ENCODE peak calls at places on chromosomes 4 and X, in four cellular contexts. One of them, this sample, is unnamed. For H3K4me1, the result is how much of the 10 kb centered on the place peaks cover.

GRCh38 chrX:386768-387575 is at the start of gene PPP2R3B:
- DNase-seq in lung: peak
- DNase-seq in tibial nerve: peak
- DNase-seq in Karpas-422: peak
- DNase-seq in this sample: peak

GRCh38 chrX:120456973-120457372 is 12.1 kb downstream of the LAMP2 start:
- DNase-seq in lung: no peak
- DNase-seq in tibial nerve: no peak
- DNase-seq in Karpas-422: peak
- DNase-seq in this sample: peak

GRCh38 chr4:100081511-100081910 is 108.8 kb downstream of the DDIT4L start:
- DNase-seq in lung: no peak
- DNase-seq in tibial nerve: no peak
- DNase-seq in Karpas-422: no peak
- DNase-seq in this sample: no peak

GRCh38 chrX:137362583-137362982 is 203.3 kb upstream of the ZIC3 start:
- DNase-seq in lung: no peak
- DNase-seq in tibial nerve: no peak
- DNase-seq in Karpas-422: no peak
- DNase-seq in this sample: no peak

GRCh38 chr4:74437866-74438265 is 7.1 kb upstream of the AREG start:
- DNase-seq in lung: no peak
- DNase-seq in tibial nerve: no peak
- DNase-seq in Karpas-422: no peak
- DNase-seq in this sample: no peak

GRCh38 chr4:125101706-125102105 is 213.0 kb upstream of the FAT4 start:
- DNase-seq in lung: no peak
- DNase-seq in tibial nerve: no peak
- DNase-seq in Karpas-422: no peak
- DNase-seq in this sample: no peak

GRCh38 chrX:34659575-34659974 is 2.5 kb upstream of the TMEM47 start:
- DNase-seq in lung: no peak
- DNase-seq in tibial nerve: no peak
- DNase-seq in Karpas-422: no peak
- DNase-seq in this sample: no peak

GRCh38 chr4:111028829-111029228 is 406.0 kb upstream of the PITX2 start:
- DNase-seq in lung: no peak
- DNase-seq in tibial nerve: no peak
- DNase-seq in Karpas-422: no peak
- DNase-seq in this sample: no peak

GRCh38 chr4:165355900-165356300 is 22.9 kb upstream of the CPE start:
- DNase-seq in lung: no peak
- DNase-seq in tibial nerve: no peak
- DNase-seq in Karpas-422: peak
- DNase-seq in this sample: peak

GRCh38 chr4:25172964-25173917 is 13.0 kb upstream of the SEPSECS start:
- DNase-seq in lung: no peak
- DNase-seq in tibial nerve: no peak
- DNase-seq in Karpas-422: no peak
- DNase-seq in this sample: peak

GRCh38 chr4:8474856-8475255 is 34.3 kb downstream of the TRMT44 start:
- DNase-seq in lung: no peak
- DNase-seq in tibial nerve: no peak
- DNase-seq in Karpas-422: no peak
- DNase-seq in this sample: no peak

GRCh38 chrX:9231491-9231890 is 197.6 kb upstream of the FAM9B start:
- DNase-seq in lung: no peak
- DNase-seq in tibial nerve: no peak
- DNase-seq in Karpas-422: no peak
- DNase-seq in this sample: peak

GRCh38 chr4:71978192-71978845 is 53.5 kb upstream of the NPFFR2 start:
- DNase-seq in lung: no peak
- DNase-seq in tibial nerve: no peak
- DNase-seq in Karpas-422: no peak
- DNase-seq in this sample: no peak

GRCh38 chr4:100421356-100421978 is 96.4 kb downstream of the EMCN start:
- DNase-seq in lung: no peak
- DNase-seq in tibial nerve: no peak
- DNase-seq in Karpas-422: peak
- DNase-seq in this sample: no peak

GRCh38 chrX:77070108-77070918 is 376.9 kb upstream of the FGF16 start:
- DNase-seq in lung: no peak
- DNase-seq in tibial nerve: no peak
- DNase-seq in Karpas-422: no peak
- DNase-seq in this sample: no peak

GRCh38 chr4:7771541-7772507 is 167.8 kb downstream of the AFAP1 start:
- DNase-seq in lung: no peak
- DNase-seq in tibial nerve: no peak
- DNase-seq in Karpas-422: no peak
- DNase-seq in this sample: no peak

GRCh38 chrX:16619024-16619423 is 30.9 kb upstream of the S100G start:
- DNase-seq in lung: no peak
- DNase-seq in tibial nerve: no peak
- DNase-seq in Karpas-422: no peak
- DNase-seq in this sample: no peak

GRCh38 chr4:100895572-100896197 is 377.9 kb upstream of the EMCN start:
- DNase-seq in lung: no peak
- DNase-seq in tibial nerve: no peak
- DNase-seq in Karpas-422: no peak
- DNase-seq in this sample: no peak

GRCh38 chr4:85147481-85148076 is 181.1 kb upstream of the WDFY3 start:
- DNase-seq in lung: no peak
- DNase-seq in tibial nerve: peak
- DNase-seq in Karpas-422: peak
- DNase-seq in this sample: no peak

GRCh38 chr4:147481577-147482109 is 746 bp downstream of the EDNRA start:
- DNase-seq in lung: no peak
- DNase-seq in tibial nerve: no peak
- DNase-seq in Karpas-422: no peak
- DNase-seq in this sample: no peak

GRCh38 chrX:149003863-149004660 is 501.0 kb downstream of the IDS start:
- DNase-seq in lung: no peak
- DNase-seq in tibial nerve: no peak
- DNase-seq in Karpas-422: no peak
- DNase-seq in this sample: no peak

GRCh38 chr4:6154875-6155274 is 45.5 kb downstream of the JAKMIP1 start:
- DNase-seq in lung: no peak
- DNase-seq in tibial nerve: no peak
- DNase-seq in Karpas-422: no peak
- DNase-seq in this sample: no peak
- H3K4me1 ChIP-seq in lung: under half
- H3K4me1 ChIP-seq in tibial nerve: under half
- H3K4me1 ChIP-seq in Karpas-422: under half
- H3K4me1 ChIP-seq in this sample: under half

DNA sequence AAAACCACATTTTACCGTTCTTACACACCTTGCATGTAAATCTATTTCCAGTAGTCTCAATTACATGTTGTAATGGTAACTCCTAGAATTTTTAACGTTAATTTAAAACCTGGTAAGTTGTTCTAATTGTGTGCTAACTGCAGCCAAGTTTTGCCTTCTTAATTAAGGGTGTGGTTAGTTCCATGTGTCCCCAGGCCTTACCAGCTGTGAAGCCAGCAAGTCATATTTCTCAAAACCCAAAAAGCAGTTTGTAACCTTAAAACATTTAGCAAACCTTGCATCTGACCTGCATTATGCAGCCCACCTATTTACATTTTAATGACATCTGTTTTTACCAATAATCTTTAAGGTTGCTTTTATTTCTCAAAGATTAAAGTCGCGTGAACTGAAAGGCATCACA is 18.4 kb upstream of the FAM47E start:
- DNase-seq in lung: no peak
- DNase-seq in tibial nerve: no peak
- DNase-seq in Karpas-422: no peak
- DNase-seq in this sample: no peak
- H3K4me3 ChIP-seq in lung: no peak
- H3K4me3 ChIP-seq in tibial nerve: no peak
- H3K4me3 ChIP-seq in Karpas-422: no peak
- H3K4me3 ChIP-seq in this sample: no peak

GRCh38 chrX:6026484-6026883 is 202.2 kb downstream of the NLGN4X start:
- DNase-seq in lung: no peak
- DNase-seq in tibial nerve: no peak
- DNase-seq in Karpas-422: no peak
- DNase-seq in this sample: no peak

GRCh38 chrX:6026980-6027379 is 201.7 kb downstream of the NLGN4X start:
- DNase-seq in lung: no peak
- DNase-seq in tibial nerve: no peak
- DNase-seq in Karpas-422: no peak
- DNase-seq in this sample: no peak

GRCh38 chrX:6029014-6029413 is 199.7 kb downstream of the NLGN4X start:
- DNase-seq in lung: no peak
- DNase-seq in tibial nerve: no peak
- DNase-seq in Karpas-422: no peak
- DNase-seq in this sample: no peak

GRCh38 chrX:6021316-6022091 is 207.2 kb downstream of the NLGN4X start:
- DNase-seq in lung: peak
- DNase-seq in tibial nerve: peak
- DNase-seq in Karpas-422: peak
- DNase-seq in this sample: peak

DNA sequence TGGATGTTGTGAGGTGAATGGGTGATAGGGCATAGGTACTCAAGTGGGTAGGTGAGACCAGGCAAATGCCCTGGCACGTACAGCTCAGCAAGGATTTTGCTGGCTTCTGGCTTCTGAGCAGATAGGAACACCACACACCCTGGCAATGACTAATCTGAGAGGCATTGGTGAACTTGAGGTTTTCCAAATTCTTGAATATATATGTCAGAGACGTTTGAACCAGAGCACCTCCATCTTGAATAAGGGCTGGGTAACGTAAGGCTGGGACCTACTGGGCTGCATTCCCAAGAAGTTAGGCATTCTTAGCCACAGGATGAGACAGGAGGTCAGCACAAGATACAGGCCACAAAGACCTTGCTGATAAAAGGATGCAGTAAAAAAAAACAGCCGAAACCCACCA is 204.5 kb downstream of the NLGN4X start:
- DNase-seq in lung: no peak
- DNase-seq in tibial nerve: no peak
- DNase-seq in Karpas-422: no peak
- DNase-seq in this sample: no peak
- H3K27ac ChIP-seq in lung: no peak
- H3K27ac ChIP-seq in tibial nerve: no peak
- H3K27ac ChIP-seq in Karpas-422: no peak
- H3K27ac ChIP-seq in this sample: no peak

GRCh38 chr4:102324725-102325124 is 20.6 kb downstream of the SLC39A8 start:
- DNase-seq in lung: no peak
- DNase-seq in tibial nerve: no peak
- DNase-seq in Karpas-422: no peak
- DNase-seq in this sample: no peak

GRCh38 chr4:102318526-102318925 is 26.8 kb downstream of the SLC39A8 start:
- DNase-seq in lung: peak
- DNase-seq in tibial nerve: no peak
- DNase-seq in Karpas-422: no peak
- DNase-seq in this sample: no peak

GRCh38 chr4:102322736-102323135 is 22.5 kb downstream of the SLC39A8 start:
- DNase-seq in lung: no peak
- DNase-seq in tibial nerve: no peak
- DNase-seq in Karpas-422: peak
- DNase-seq in this sample: no peak

GRCh38 chr4:102319594-102319993 is 25.7 kb downstream of the SLC39A8 start:
- DNase-seq in lung: no peak
- DNase-seq in tibial nerve: no peak
- DNase-seq in Karpas-422: no peak
- DNase-seq in this sample: no peak

GRCh38 chr4:102321260-102321991 is 23.9 kb downstream of the SLC39A8 start:
- DNase-seq in lung: no peak
- DNase-seq in tibial nerve: no peak
- DNase-seq in Karpas-422: peak
- DNase-seq in this sample: no peak
- H3K4me1 ChIP-seq in lung: under half
- H3K4me1 ChIP-seq in tibial nerve: under half
- H3K4me1 ChIP-seq in Karpas-422: half or more
- H3K4me1 ChIP-seq in this sample: under half

DNA sequence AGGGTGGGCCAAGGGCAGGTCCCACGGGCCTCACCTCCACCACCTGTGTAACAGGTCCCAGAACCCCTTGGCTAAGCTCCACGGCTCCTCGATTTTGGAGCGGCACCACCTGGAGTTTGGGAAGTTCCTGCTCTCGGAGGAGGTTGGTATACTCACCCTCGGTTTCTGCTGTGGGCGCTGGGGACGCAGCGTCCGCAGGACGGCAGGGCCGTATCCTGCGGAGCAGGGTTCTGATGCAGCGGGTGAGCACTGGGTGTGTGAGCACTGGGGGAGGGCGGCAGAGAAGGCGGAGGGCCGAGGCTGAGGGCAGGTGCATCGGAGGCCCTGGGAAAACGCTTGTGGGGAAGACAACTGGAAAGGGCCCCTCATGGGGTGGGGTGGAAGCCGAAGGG is 11.0 kb downstream of the ATP5ME start:
- DNase-seq in lung: no peak
- DNase-seq in tibial nerve: no peak
- DNase-seq in Karpas-422: no peak
- DNase-seq in this sample: no peak
- H3K4me3 ChIP-seq in lung: peak
- H3K4me3 ChIP-seq in tibial nerve: peak
- H3K4me3 ChIP-seq in Karpas-422: no peak
- H3K4me3 ChIP-seq in this sample: no peak

GRCh38 chrX:100975212-100975611 is 5.7 kb downstream of the ARL13A start:
- DNase-seq in lung: no peak
- DNase-seq in tibial nerve: no peak
- DNase-seq in Karpas-422: no peak
- DNase-seq in this sample: no peak
- H3K27ac ChIP-seq in lung: no peak
- H3K27ac ChIP-seq in tibial nerve: no peak
- H3K27ac ChIP-seq in Karpas-422: no peak
- H3K27ac ChIP-seq in this sample: no peak

DNA sequence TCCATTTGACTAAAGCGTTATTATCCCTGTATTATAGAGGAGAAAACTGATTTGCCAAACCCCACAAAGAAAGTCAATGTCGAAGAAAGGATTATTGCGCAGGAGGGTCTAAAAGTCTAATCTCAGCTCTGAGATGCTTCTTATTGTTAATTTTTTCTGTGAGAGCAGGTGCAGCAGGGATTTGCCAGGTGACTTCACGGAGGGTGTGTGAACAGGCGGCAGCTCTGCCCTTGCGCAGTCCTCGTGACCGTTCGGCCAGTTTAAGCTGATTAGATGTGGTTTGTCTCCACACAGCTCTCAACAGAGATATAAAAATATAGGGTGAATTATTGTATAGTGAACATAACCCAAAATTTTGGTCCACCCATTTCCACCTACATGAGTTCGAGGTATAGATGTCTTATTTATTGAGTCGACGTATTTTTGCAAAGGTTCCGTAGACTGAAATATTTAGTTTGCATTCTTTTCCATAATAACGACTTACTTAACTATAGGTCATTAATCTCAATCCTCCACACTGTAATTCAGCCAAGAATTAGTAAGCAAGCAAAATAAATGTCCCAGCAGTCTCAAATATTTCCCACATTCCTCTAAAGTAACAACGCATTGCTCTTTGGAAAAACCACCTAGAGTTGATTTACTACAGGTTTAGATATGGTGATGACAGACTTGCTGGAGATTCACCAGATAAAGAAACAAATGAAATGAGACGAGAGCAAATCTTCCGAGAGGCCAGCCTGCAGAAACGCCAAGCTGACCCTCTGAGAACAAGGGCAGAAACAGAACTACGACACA is 28.7 kb downstream of the TENM3 start:
- DNase-seq in lung: no peak
- DNase-seq in tibial nerve: no peak
- DNase-seq in Karpas-422: no peak
- DNase-seq in this sample: no peak
- H3K4me1 ChIP-seq in lung: under half
- H3K4me1 ChIP-seq in tibial nerve: under half
- H3K4me1 ChIP-seq in Karpas-422: under half
- H3K4me1 ChIP-seq in this sample: under half